ENCODE peak calls at places on chromosome 12, in eight cellular contexts. L is fibroblast of lung; D is BE2C; M is CD4-positive, CD25-positive, alpha-beta regulatory T cell; N is pancreas; R is CD8-positive, alpha-beta T cell; P is CD8-positive, alpha-beta memory T cell; H is mesenchymal stem cell. Z is an unnamed sample.

GRCh38 chr12:92987846-92988621 is 58.9 kb upstream of the EEA1 start:
- DNase-seq in M (no peak), R (no peak), N (no peak), H (no peak), P (no peak), D (no peak), L (no peak), Z (no peak)

GRCh38 chr12:112130461-112130998 is 5.2 kb downstream of the TRAFD1 start:
- DNase-seq in L (no peak), R (no peak), H (peak; percentile 87), N (no peak), M (peak; percentile 68), P (peak; percentile 68), D (no peak), Z (peak; percentile 52)

GRCh38 chr12:78315018-78315417 is 484.3 kb downstream of the NAV3 start:
- DNase-seq in N (no peak), P (no peak), H (no peak), L (no peak), R (no peak), D (no peak), M (no peak), Z (no peak)

GRCh38 chr12:112107728-112108447 is 695 bp downstream of the NAA25 start:
- DNase-seq in M (no peak), N (no peak), P (no peak), D (peak; percentile 68), H (peak; percentile 58), R (no peak), L (peak; percentile 33), Z (peak; percentile 58)

GRCh38 chr12:14892726-14893442 is 7.2 kb upstream of the MGP start:
- DNase-seq in D (peak; percentile 40), L (no peak), M (no peak), H (no peak), P (no peak), R (no peak), N (no peak), Z (peak; percentile 17)

GRCh38 chr12:113048716-113049127 is 7.8 kb upstream of the DTX1 start:
- DNase-seq in P (peak; percentile 56), L (peak; percentile 37), R (peak; percentile 38), N (no peak), H (peak; percentile 62), M (peak; percentile 65), D (peak; percentile 75), Z (peak; percentile 92)

GRCh38 chr12:98425859-98426258 is 89.5 kb upstream of the TMPO start:
- DNase-seq in R (no peak), P (no peak), H (no peak), N (no peak), D (no peak), L (no peak), M (no peak), Z (no peak)

GRCh38 chr12:99059824-99060526 is 414.9 kb downstream of the APAF1 start:
- DNase-seq in M (no peak), H (no peak), P (no peak), R (no peak), N (no peak), L (peak; percentile 39), D (peak; percentile 39), Z (peak; percentile 89)

GRCh38 chr12:69329669-69330428 is 18.3 kb upstream of the LYZ start:
- DNase-seq in N (no peak), P (peak; percentile 52), D (no peak), L (no peak), R (peak; percentile 27), H (peak; percentile 41), M (peak; percentile 76), Z (no peak)

GRCh38 chr12:117208206-117208605 is 17.9 kb upstream of the FBXO21 start:
- DNase-seq in D (no peak), P (no peak), L (no peak), R (no peak), M (no peak), H (no peak), N (no peak), Z (no peak)

GRCh38 chr12:12070674-12071661 is at the start of gene BCL2L14:
- DNase-seq in H (peak; percentile 19), L (peak; percentile 12), D (no peak), R (no peak), M (peak; percentile 25), N (no peak), P (no peak), Z (no peak)

GRCh38 chr12:50101663-50102062 is 2.1 kb upstream of the GPD1 start:
- DNase-seq in M (no peak), D (no peak), P (no peak), N (no peak), R (no peak), H (peak; percentile 76), L (peak; percentile 56), Z (peak; percentile 65)

GRCh38 chr12:45944771-45945170 is 45.6 kb downstream of the SCAF11 start:
- DNase-seq in D (no peak), P (no peak), R (no peak), L (peak; percentile 63), M (no peak), N (no peak), H (peak; percentile 25), Z (no peak)

GRCh38 chr12:1696800-1697199 is 5.9 kb downstream of the ADIPOR2 start:
- DNase-seq in L (no peak), P (no peak), M (no peak), R (no peak), N (no peak), D (no peak), H (no peak), Z (no peak)
- H3K4me1 ChIP-seq in L (peaks cover 4% of the 10 kb centered on the region), P (peaks cover 28% of the 10 kb centered on the region), M (peaks cover 19% of the 10 kb centered on the region), R (peaks cover 27% of the 10 kb centered on the region), N (peaks cover 28% of the 10 kb centered on the region), D (peaks cover 4% of the 10 kb centered on the region), H (no peaks in the 10 kb centered on the region), Z (peaks cover 26% of the 10 kb centered on the region)

GRCh38 chr12:132404435-132404855 is 75.1 kb upstream of the GALNT9 start:
- DNase-seq in D (no peak), L (no peak), M (no peak), H (no peak), P (no peak), N (peak; percentile 50), R (no peak), Z (no peak)
- H3K27me3 ChIP-seq in D (peaks cover 84% of the 10 kb centered on the region), L (no peaks in the 10 kb centered on the region), M (no peaks in the 10 kb centered on the region), H (peaks cover 69% of the 10 kb centered on the region), P (no peaks in the 10 kb centered on the region), N (no peaks in the 10 kb centered on the region), R (peaks cover 3% of the 10 kb centered on the region), Z (peaks cover 26% of the 10 kb centered on the region)

DNA sequence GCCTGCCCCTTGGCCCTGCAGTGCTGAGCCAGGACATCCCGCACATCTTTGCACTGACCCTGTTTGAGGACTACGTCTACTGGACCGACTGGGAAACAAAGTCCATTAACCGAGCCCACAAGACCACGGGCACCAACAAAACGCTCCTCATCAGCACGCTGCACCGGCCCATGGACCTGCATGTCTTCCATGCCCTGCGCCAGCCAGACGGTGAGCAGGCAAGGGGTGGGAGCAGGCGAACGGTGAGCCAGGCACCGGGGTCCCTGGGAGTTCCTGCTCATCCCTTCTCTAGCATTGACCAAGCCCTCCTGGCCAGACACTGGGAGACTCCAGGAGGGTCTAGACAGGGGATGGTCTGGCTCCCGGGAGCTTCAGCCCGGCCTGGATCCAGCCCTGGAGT is 17.4 kb upstream of the NXPH4 start:
- DNase-seq in R (no peak), N (no peak), D (no peak), P (no peak), L (no peak), H (no peak), M (no peak), Z (no peak)
- H3K36me3 ChIP-seq in R (no peaks in the 10 kb centered on the region), N (no peaks in the 10 kb centered on the region), D (no peaks in the 10 kb centered on the region), P (no peaks in the 10 kb centered on the region), L (peaks cover 85% of the 10 kb centered on the region), H (peaks cover 100% of the 10 kb centered on the region), M (no peaks in the 10 kb centered on the region), Z (peaks cover 99% of the 10 kb centered on the region)

DNA sequence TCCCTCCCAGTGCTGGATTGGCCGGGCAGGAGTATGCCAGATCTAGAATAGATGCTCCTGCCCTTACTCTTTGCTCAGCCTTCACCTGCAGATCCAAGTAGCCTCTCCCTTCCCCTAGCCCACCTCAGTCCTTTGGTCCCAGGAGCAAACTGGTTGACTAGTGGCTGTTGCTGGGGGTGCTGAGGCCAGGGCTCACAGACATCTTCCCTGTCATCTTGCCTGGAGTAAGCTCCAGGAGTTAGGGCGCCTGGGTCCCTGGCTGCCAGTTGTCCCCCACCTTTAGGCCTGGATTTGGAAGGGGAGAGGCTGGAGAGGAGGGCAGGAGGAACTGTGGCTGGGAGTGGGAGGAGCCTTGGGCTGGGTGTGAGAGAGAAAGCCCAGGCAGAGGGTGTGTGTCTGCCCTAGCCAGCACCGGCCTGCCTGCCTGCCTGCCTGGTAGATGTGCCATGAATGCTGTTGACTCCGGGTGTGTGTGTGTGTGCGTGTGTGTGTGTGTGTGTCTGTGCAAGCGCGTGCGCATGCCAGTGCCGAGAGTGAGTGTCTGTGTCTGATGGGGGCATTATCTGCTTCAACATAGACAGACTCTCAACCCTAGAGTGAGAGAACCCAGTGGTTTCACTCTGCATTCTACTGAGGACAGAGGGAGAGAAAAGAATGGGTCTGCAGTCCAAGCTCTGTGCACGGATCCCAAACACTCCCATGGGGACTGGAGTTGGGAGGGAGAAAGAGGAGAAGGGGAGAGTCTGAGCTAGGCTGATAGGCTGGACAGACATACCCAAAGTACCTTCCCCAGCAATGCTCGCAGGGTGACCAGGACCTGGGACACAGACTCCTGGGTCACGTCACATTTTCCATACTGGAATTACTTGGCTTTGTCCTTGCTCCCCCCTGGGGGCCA is 881 bp upstream of the RARG start:
- DNase-seq in L (peak; percentile 21), R (no peak), D (peak; percentile 59), P (peak; percentile 41), H (peak; percentile 47), M (peak; percentile 50), N (no peak), Z (peak; percentile 66)
- H3K4me1 ChIP-seq in L (peaks cover 19% of the 10 kb centered on the region), R (peaks cover 62% of the 10 kb centered on the region), D (peaks cover 25% of the 10 kb centered on the region), P (peaks cover 63% of the 10 kb centered on the region), H (peaks cover 29% of the 10 kb centered on the region), M (peaks cover 70% of the 10 kb centered on the region), N (no peaks in the 10 kb centered on the region), Z (peaks cover 24% of the 10 kb centered on the region)

Z was measured in adipocyte.